ENCODE peak calls at places on chromosomes 16 and 17, in nine cellular contexts. Q is Calu3, O is glutamatergic neuron, L is IMR-90, G is B cell, E is GM10248, P is GM13977, F is stomach, C is ovary. D is an unnamed sample.

GRCh38 chr17:51487947-51488346 is 227.6 kb downstream of the UTP18 start:
- DNase-seq in E (no peak), C (no peak), L (no peak), F (no peak), P (no peak), Q (peak), G (no peak), O (no peak), D (no peak)

GRCh38 chr17:72915631-72916081 is 176.8 kb downstream of the SLC39A11 start:
- DNase-seq in Q (no peak), G (no peak), O (no peak), L (no peak), F (no peak), C (no peak), E (no peak), P (no peak), D (no peak)

GRCh38 chr17:58786586-58787295 is 31.1 kb downstream of the PPM1E start:
- DNase-seq in F (peak), P (no peak), C (no peak), E (no peak), O (no peak), L (peak), G (no peak), Q (peak), D (no peak)

GRCh38 chr16:19227643-19228042 is 57.9 kb upstream of the CLEC19A start:
- DNase-seq in C (no peak), G (no peak), E (no peak), F (no peak), Q (no peak), P (no peak), O (no peak), L (no peak), D (no peak)

GRCh38 chr16:52494145-52494544 is 52.8 kb downstream of the TOX3 start:
- DNase-seq in G (no peak), O (no peak), P (no peak), C (no peak), L (no peak), F (no peak), Q (no peak), E (no peak), D (no peak)

GRCh38 chr17:3732171-3732570 is 8.5 kb downstream of the HASPIN start:
- DNase-seq in L (peak), Q (no peak), E (peak), O (no peak), P (peak), F (no peak), G (peak), C (no peak), D (no peak)

GRCh38 chr17:48854774-48855476 is 24.1 kb downstream of the CALCOCO2 start:
- DNase-seq in P (no peak), E (no peak), F (no peak), Q (no peak), O (no peak), G (no peak), C (no peak), L (no peak), D (no peak)

GRCh38 chr17:42002792-42003301 is 14.4 kb downstream of the DNAJC7 start:
- DNase-seq in L (peak), E (no peak), Q (no peak), P (no peak), C (no peak), O (no peak), F (no peak), G (no peak), D (no peak)

GRCh38 chr17:32528825-32529224 is 42.0 kb downstream of the CDK5R1 start:
- DNase-seq in F (no peak), G (no peak), L (no peak), O (no peak), P (no peak), Q (no peak), C (no peak), E (no peak), D (no peak)

GRCh38 chr17:3918372-3919122 is 2.3 kb upstream of the P2RX1 start:
- DNase-seq in G (no peak), F (no peak), E (no peak), P (no peak), C (no peak), L (no peak), Q (no peak), O (no peak), D (no peak)

GRCh38 chr17:28956112-28956511 is 4.8 kb upstream of the PHF12 start:
- DNase-seq in Q (no peak), E (no peak), C (peak), O (no peak), G (no peak), L (no peak), P (no peak), F (no peak), D (no peak)

GRCh38 chr16:69711115-69711740 is 15.1 kb downstream of the NQO1 start:
- DNase-seq in P (no peak), F (peak), E (no peak), L (peak), Q (peak), G (no peak), O (no peak), C (peak), D (no peak)

GRCh38 chr17:55887531-55887930 is 136.7 kb downstream of the PCTP start:
- DNase-seq in C (no peak), L (no peak), Q (no peak), P (no peak), O (no peak), F (no peak), E (no peak), G (no peak), D (no peak)

GRCh38 chr16:27444015-27444414 is 42.0 kb downstream of the IL21R start:
- DNase-seq in P (no peak), E (no peak), L (peak), Q (no peak), F (no peak), O (no peak), G (no peak), C (no peak), D (no peak)

GRCh38 chr17:18038149-18038850 is 668 bp downstream of the ATPAF2 start:
- DNase-seq in L (peak), P (no peak), O (no peak), F (no peak), Q (no peak), E (peak), G (peak), C (no peak), D (no peak)

GRCh38 chr17:2251098-2251497 is 52.5 kb downstream of the SMG6 start:
- DNase-seq in E (no peak), C (no peak), Q (no peak), O (no peak), L (no peak), F (no peak), G (no peak), P (no peak), D (no peak)

GRCh38 chr16:17416461-17417221 is 54.1 kb downstream of the XYLT1 start:
- DNase-seq in C (peak), E (peak), L (peak), O (no peak), Q (no peak), F (no peak), P (peak), G (peak), D (peak)

GRCh38 chr16:15993946-15994665 is 44.7 kb downstream of the ABCC1 start:
- DNase-seq in E (no peak), F (no peak), C (no peak), P (no peak), G (no peak), Q (no peak), O (no peak), L (peak), D (no peak)

GRCh38 chr16:31713945-31714898 is 159.4 kb upstream of the ZNF267 start:
- DNase-seq in O (peak), F (no peak), Q (no peak), C (no peak), E (peak), L (no peak), P (no peak), G (peak), D (peak)

GRCh38 chr16:48591976-48592375 is 18.0 kb downstream of the N4BP1 start:
- DNase-seq in G (no peak), O (no peak), E (no peak), Q (no peak), C (no peak), F (no peak), P (no peak), L (no peak), D (no peak)

GRCh38 chr16:72371307-72372081 is 199.5 kb upstream of the PMFBP1 start:
- DNase-seq in E (no peak), Q (peak), C (no peak), L (peak), G (no peak), O (no peak), P (no peak), F (no peak), D (no peak)

GRCh38 chr17:9977175-9977574 is 72.1 kb upstream of the RCVRN start:
- DNase-seq in P (no peak), E (no peak), L (no peak), F (no peak), Q (no peak), O (no peak), C (no peak), G (no peak), D (no peak)

GRCh38 chr16:8679156-8679555 is 4.7 kb downstream of the ABAT start:
- DNase-seq in Q (peak), F (no peak), G (no peak), P (no peak), O (no peak), C (no peak), E (no peak), L (no peak), D (no peak)

GRCh38 chr17:4898927-4899326 is 409 bp upstream of the C17orf107 start:
- DNase-seq in C (peak), E (no peak), F (no peak), O (peak), L (no peak), Q (no peak), G (no peak), P (no peak), D (no peak)

GRCh38 chr16:78199325-78200022 is 100.0 kb downstream of the WWOX start:
- DNase-seq in P (no peak), Q (no peak), O (no peak), F (no peak), C (no peak), L (no peak), E (no peak), G (no peak), D (no peak)

GRCh38 chr16:84774810-84775209 is 45.0 kb upstream of the CRISPLD2 start:
- DNase-seq in E (no peak), C (no peak), G (no peak), Q (no peak), F (no peak), P (no peak), L (peak), O (no peak), D (no peak)

GRCh38 chr16:82603784-82604411 is 22.9 kb upstream of the CDH13 start:
- DNase-seq in P (no peak), C (no peak), Q (peak), L (peak), O (peak), G (no peak), F (peak), E (no peak), D (peak)

GRCh38 chr17:47856830-47857229 is 5.9 kb upstream of the SP6 start:
- DNase-seq in O (no peak), Q (no peak), F (no peak), P (no peak), G (no peak), L (no peak), E (no peak), C (no peak), D (no peak)

GRCh38 chr17:3037259-3037658 is 26.1 kb downstream of the OR1D5 start:
- DNase-seq in Q (no peak), O (no peak), G (no peak), E (no peak), P (no peak), C (no peak), L (no peak), F (no peak), D (no peak)

GRCh38 chr17:22517716-22518115 is 825.4 kb downstream of the KCNJ18 start:
- DNase-seq in O (no peak), G (no peak), C (no peak), P (no peak), F (no peak), Q (no peak), E (no peak), L (no peak), D (no peak)

GRCh38 chr16:23088018-23088417 is 61.2 kb downstream of the USP31 start:
- DNase-seq in E (no peak), Q (no peak), L (no peak), P (no peak), F (no peak), O (no peak), G (no peak), C (no peak), D (no peak)

GRCh38 chr16:8957509-8958157 is 6.1 kb downstream of the USP7 start:
- DNase-seq in C (no peak), L (no peak), E (no peak), G (no peak), Q (no peak), P (no peak), F (no peak), O (no peak), D (no peak)

GRCh38 chr17:80035937-80036714 is at the start of gene CCDC40:
- DNase-seq in P (peak), O (peak), G (peak), F (peak), Q (peak), L (peak), C (peak), E (peak), D (peak)

GRCh38 chr17:80035687-80035936 is at the start of gene TBC1D16:
- DNase-seq in G (no peak), L (no peak), C (no peak), P (no peak), E (no peak), O (no peak), F (no peak), Q (no peak), D (no peak)

GRCh38 chr17:80034654-80034976 is 1.1 kb downstream of the TBC1D16 start:
- DNase-seq in G (no peak), E (no peak), Q (no peak), L (no peak), F (no peak), O (no peak), C (no peak), P (no peak), D (no peak)

GRCh38 chr17:80034977-80035686 is 540 bp downstream of the TBC1D16 start:
- DNase-seq in C (peak), P (peak), O (peak), L (peak), F (no peak), G (peak), Q (peak), E (peak), D (peak)

GRCh38 chr17:80036715-80037477 is 454 bp downstream of the CCDC40 start:
- DNase-seq in F (no peak), E (no peak), Q (no peak), C (no peak), P (no peak), L (no peak), O (peak), G (peak), D (peak)
- TF ChIP-seq CTCF in F (no peak), E (no peak), Q (no peak), C (no peak), P (no peak), L (no peak), O (no peak), G (no peak), D (no peak)

DNA sequence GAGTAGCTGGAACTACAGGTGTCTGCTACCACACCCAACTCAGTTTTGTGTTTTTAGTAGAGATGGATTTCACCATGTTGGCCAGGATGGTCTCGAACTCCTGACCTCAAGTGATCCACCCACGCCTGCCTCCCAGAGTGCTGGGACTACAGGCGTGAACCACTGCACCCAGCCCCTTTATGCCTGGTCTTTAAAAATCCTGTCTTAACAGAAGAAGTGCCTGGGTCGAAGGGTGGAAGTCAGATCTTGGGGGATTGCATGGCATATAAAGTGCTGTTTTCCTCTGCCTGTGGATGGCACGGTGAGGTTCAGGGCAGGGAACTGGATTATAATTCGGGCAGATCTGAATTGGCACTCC is 30.3 kb downstream of the ZC3H18 start:
- DNase-seq in C (no peak), Q (no peak), L (no peak), G (no peak), E (no peak), P (no peak), F (no peak), O (no peak), D (no peak)
- TF ChIP-seq CTCF in C (no peak), Q (no peak), L (no peak), G (no peak), E (no peak), P (no peak), F (no peak), O (no peak), D (no peak)

DNA sequence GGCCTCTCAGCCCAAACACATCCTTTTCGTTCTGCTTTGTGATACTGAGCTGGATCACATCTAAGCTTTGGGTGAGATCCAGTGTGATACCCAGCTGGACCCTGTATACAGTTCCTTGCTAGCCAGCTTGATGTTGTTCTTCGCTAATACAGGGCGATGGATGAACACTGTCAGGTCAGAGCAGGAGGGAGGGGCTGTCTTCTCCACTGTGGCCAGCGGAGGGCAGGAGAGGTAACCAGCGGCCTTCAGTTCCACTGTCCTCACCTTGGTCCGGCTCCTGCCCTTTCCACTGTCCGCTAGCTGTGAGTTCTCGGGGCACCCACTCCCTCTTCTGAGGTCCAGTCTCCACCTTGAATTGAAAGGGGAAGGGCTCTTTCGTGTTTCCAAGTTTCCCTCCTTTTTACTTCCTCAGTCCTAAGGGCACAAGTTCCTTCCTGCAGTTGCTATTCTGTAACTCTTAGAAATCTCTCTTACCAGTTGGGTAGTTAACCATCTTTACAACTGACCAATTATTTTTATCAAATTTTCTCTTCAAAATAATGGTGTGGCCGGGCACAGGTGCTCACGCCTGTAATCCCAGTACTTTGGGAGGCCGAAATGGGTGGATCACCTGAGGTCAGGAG is 3.0 kb upstream of the ZNF213 start:
- DNase-seq in G (no peak), O (peak), L (peak), F (peak), E (no peak), P (no peak), Q (peak), C (no peak), D (peak)
- TF ChIP-seq CTCF in G (peak), O (peak), L (peak), F (peak), E (peak), P (peak), Q (peak), C (no peak), D (peak)

DNA sequence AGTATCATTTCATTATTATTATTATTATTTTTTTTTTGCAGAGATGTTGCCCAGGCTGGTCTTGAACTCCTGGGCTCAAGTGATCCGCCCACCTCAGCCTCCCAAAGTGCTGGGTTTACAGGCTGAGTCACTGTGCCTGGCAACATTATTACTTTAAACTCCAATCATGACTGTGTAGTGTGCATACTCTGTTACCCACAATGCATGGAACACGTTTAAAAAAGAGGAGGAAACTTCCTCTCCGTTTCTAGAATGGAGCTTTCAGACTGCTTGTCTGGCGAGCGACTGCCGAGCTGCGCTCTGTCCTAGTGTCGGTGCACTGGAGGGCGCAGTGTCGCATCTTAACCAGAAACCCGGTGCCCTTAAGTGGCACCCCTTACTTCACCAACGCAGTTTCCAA is 22.1 kb upstream of the FASN start:
- DNase-seq in F (no peak), G (no peak), P (no peak), Q (no peak), E (no peak), O (no peak), L (peak), C (no peak), D (no peak)
- TF ChIP-seq CTCF in F (no peak), G (no peak), P (no peak), Q (no peak), E (no peak), O (no peak), L (no peak), C (no peak), D (no peak)

DNA sequence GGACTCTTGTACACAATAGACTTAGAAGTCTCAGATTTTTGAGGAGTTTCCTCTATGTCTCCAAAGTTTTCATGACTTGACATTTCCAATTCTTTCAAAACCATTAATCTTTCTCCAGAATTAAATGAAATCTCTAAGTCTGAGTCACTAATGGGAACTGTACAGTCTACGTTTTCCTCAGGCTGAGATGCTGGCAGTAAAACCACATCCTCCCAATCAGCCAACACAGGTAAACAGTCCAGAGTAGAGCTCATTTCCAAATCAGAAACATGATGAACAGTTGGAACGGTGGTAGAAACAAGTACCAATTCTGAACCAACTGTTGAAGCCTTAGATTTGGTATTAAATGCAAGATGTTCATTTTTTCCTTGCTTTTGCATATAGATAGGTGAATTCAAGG is 7.9 kb downstream of the ERI2 start:
- DNase-seq in Q (no peak), E (no peak), G (no peak), O (no peak), P (no peak), F (no peak), L (peak), C (no peak), D (no peak)
- TF ChIP-seq CTCF in Q (no peak), E (no peak), G (no peak), O (no peak), P (no peak), F (no peak), L (no peak), C (no peak), D (no peak)

GRCh38 chr17:50265690-50266306 is 8.5 kb upstream of the TMEM92 start:
- DNase-seq in O (no peak), Q (no peak), P (no peak), G (no peak), E (no peak), C (peak), F (no peak), L (no peak), D (no peak)

GRCh38 chr17:50267074-50267841 is 7.0 kb upstream of the TMEM92 start:
- DNase-seq in G (no peak), F (no peak), C (peak), P (peak), O (no peak), Q (no peak), L (peak), E (no peak), D (no peak)

GRCh38 chr17:50268040-50268439 is 6.2 kb upstream of the TMEM92 start:
- DNase-seq in F (no peak), Q (no peak), L (no peak), P (no peak), E (no peak), C (no peak), O (no peak), G (no peak), D (no peak)

GRCh38 chr17:50265212-50265611 is 9.1 kb upstream of the TMEM92 start:
- DNase-seq in Q (no peak), G (no peak), E (no peak), F (peak), L (no peak), P (no peak), O (peak), C (peak), D (no peak)

GRCh38 chr17:50266384-50267073 is 7.7 kb upstream of the TMEM92 start:
- DNase-seq in F (peak), L (peak), G (no peak), O (peak), P (peak), Q (peak), C (peak), E (no peak), D (no peak)
- TF ChIP-seq CTCF in F (no peak), L (peak), G (no peak), O (no peak), P (no peak), Q (no peak), C (no peak), E (no peak), D (no peak)